ENCODE peak calls at places on chromosome 16, in five cellular contexts. T, K, P, U and O are unnamed samples.

GRCh38 chr16:68605746-68606145 is 39.4 kb upstream of the CDH3 start:
- DNase-seq in T (no peak), K (no peak), P (no peak), U (no peak), O (no peak)

GRCh38 chr16:4536391-4537106 is 2.0 kb downstream of the CDIP1 start:
- DNase-seq in T (no peak), K (no peak), P (no peak), U (no peak), O (no peak)

GRCh38 chr16:1965610-1966009 is 984 bp upstream of the RPS2 start:
- DNase-seq in T (no peak), K (no peak), P (no peak), U (no peak), O (no peak)

GRCh38 chr16:23026777-23027362 is 122.4 kb downstream of the USP31 start:
- DNase-seq in T (peak; percentile 25), K (peak; percentile 23), P (no peak), U (peak; percentile 37), O (peak; percentile 45)

GRCh38 chr16:79170565-79171242 is 429.8 kb downstream of the MAF start:
- DNase-seq in T (no peak), K (no peak), P (no peak), U (no peak), O (peak; percentile 20)

GRCh38 chr16:47141773-47142468 is 1.8 kb downstream of the NETO2 start:
- DNase-seq in T (peak; percentile 90), K (peak; percentile 92), P (peak; percentile 86), U (peak; percentile 90), O (peak; percentile 91)

GRCh38 chr16:87201052-87201451 is 116.1 kb downstream of the C16orf95 start:
- DNase-seq in T (peak; percentile 34), K (peak; percentile 56), P (no peak), U (no peak), O (peak; percentile 81)

GRCh38 chr16:83728518-83728917 is 79.3 kb upstream of the HSBP1 start:
- DNase-seq in T (no peak), K (no peak), P (no peak), U (no peak), O (peak; percentile 52)

GRCh38 chr16:51657844-51658243 is 506.8 kb upstream of the SALL1 start:
- DNase-seq in T (no peak), K (no peak), P (no peak), U (no peak), O (no peak)

DNA sequence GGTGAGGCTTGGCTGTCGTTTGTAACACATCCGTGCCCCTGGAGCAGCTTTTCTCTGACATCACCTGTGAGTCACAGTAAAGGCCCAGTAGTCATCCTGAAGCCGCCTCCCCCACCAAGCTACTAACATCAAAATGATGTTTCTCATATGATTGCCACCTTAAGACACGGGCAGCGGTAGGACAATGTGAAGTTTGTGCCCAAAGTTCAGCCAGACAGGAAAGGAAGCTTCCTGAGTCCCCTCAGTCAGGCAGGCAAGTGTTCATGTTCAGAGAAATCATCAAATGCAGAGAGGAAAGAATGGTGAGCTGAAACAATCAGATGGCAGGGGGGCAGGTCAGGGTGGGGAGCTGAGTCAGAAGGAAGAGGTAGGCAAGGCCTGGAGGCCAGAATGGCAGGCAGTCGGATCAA is 209.2 kb downstream of the IRX3 start:
- DNase-seq in T (peak; percentile 88), K (peak; percentile 70), P (no peak), U (no peak), O (peak; percentile 46)
- TF ChIP-seq MYC in T (no peak), K (no peak), P (no peak), U (no peak), O (no peak)

GRCh38 chr16:69924777-69925191 is 26.4 kb upstream of the CLEC18A start:
- DNase-seq in T (peak; percentile 64), K (no peak), P (no peak), U (peak; percentile 63), O (no peak)
- TF ChIP-seq POLR2A in T (peak; percentile 46), K (no peak), P (no peak), U (no peak), O (no peak)

DNA sequence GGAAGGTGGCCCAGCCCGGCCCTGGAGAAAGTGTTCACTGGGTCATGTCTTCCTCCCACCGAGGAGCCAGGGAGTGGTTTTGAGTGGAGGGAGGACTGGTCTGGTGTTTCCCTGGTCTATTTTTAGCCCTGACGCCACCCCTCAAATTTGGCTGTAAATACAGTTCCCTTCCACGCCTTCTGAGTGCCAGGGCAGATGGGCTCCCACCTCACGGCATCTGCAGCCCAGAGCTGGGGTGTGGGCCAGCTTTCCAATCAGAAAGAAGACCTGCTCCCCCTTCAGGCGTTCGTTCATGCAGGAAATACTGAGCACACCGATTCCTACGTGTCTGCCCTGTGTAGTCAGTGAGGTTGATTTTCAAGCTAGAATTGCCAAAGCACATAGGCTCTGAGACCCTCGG is 53.7 kb downstream of the SNX20 start:
- DNase-seq in T (no peak), K (no peak), P (no peak), U (no peak), O (peak; percentile 55)
- TF ChIP-seq CTCF in T (no peak), K (no peak), P (peak; percentile 30), U (peak; percentile 21), O (peak; percentile 20)

GRCh38 chr16:66979011-66979717 is 9.2 kb upstream of the CES4A start:
- DNase-seq in T (no peak), K (no peak), P (no peak), U (no peak), O (peak; percentile 37)

GRCh38 chr16:66983033-66983432 is 5.4 kb upstream of the CES4A start:
- DNase-seq in T (no peak), K (no peak), P (no peak), U (no peak), O (no peak)

GRCh38 chr16:66986559-66986958 is 1.8 kb upstream of the CES4A start:
- DNase-seq in T (no peak), K (no peak), P (no peak), U (no peak), O (no peak)

GRCh38 chr16:66988197-66988788 is at the start of gene CES4A:
- DNase-seq in T (no peak), K (no peak), P (no peak), U (peak; percentile 49), O (no peak)

DNA sequence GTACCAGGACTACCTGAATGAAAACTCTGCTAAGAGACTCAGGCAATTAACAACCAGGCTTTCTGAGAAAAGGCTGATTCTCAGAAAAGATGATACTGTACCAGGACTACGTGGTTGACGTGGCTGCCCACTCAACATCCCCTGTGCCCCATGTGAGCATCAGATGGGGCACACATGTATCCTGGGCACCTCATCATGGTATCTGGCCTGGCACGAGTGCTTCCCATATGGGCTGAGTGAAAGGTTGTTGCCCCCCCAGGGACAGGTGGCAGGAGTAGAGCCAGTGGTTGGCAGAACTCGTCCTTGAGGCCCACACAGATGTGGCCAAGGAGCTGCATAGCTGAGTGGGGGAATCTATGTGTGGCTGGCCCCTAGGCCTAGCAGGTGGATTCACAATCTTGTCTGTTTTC is 3.5 kb upstream of the CES4A start:
- DNase-seq in T (no peak), K (no peak), P (no peak), U (no peak), O (no peak)
- TF ChIP-seq MYC in T (no peak), K (no peak), P (no peak), U (no peak), O (no peak)